ENCODE peak calls at places on chromosomes 5 and 9, in four cellular contexts. N, M, Y and C are unnamed samples.
A peak's percentile ranks its signal among the peaks of the same experiment; 100 is the strongest.

GRCh38 chr5:130964238-130965192 is 200.5 kb downstream of the HINT1 start:
- DNase-seq in N (peak; percentile 59), M (no peak), Y (no peak), C (no peak)

GRCh38 chr9:91039125-91039834 is 237.7 kb downstream of the SYK start:
- DNase-seq in N (no peak), Y (no peak), M (no peak), C (no peak)

GRCh38 chr5:128208436-128208835 is 124.9 kb downstream of the SLC12A2 start:
- DNase-seq in N (no peak), Y (no peak), M (no peak), C (no peak)

GRCh38 chr9:131982102-131982501 is 97.6 kb downstream of the MED27 start:
- DNase-seq in M (no peak), N (no peak), Y (no peak), C (no peak)

GRCh38 chr9:97889941-97890557 is 32.3 kb downstream of the TRMO start:
- DNase-seq in N (peak; percentile 41), Y (peak; percentile 44), M (peak; percentile 71), C (peak; percentile 51)

GRCh38 chr5:181187500-181188213 is 17.3 kb downstream of the TRIM7 start:
- DNase-seq in Y (no peak), N (peak; percentile 93), M (peak; percentile 59), C (peak; percentile 84)

GRCh38 chr9:4821994-4822544 is 29.3 kb downstream of the RCL1 start:
- DNase-seq in N (no peak), Y (no peak), M (no peak), C (no peak)

GRCh38 chr5:77224672-77225355 is 14.3 kb downstream of the PDE8B start:
- DNase-seq in N (peak; percentile 57), Y (no peak), M (no peak), C (no peak)

DNA sequence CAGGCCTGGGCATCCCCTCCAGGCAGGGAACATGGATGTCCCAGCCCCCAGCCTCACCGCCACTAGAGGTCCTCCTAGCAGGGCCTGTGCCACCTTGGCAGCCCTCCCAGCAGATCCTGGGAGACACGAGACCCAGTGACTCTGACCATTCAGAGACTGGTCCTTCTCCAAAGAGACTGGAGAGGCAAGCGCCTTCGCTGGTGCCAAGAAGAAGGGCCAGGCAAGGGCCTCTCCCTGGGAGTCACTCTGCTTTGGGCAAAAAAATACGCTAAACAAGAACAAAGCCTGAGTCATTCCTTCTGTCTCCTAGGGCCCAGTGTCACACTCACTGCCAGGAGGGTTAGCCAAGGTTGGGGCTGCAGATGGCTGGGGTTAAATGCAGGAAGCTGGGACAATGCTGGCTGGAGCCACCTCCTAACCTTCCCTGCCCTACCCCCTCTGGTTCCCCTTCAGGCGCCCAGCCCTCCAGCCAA is 35.3 kb upstream of the SMIM23 start:
- DNase-seq in M (peak; percentile 22), N (peak; percentile 42), Y (no peak), C (peak; percentile 25)
- TF ChIP-seq CTCF in M (peak; percentile 51), N (peak; percentile 48), Y (no peak), C (peak; percentile 26)

GRCh38 chr9:70580593-70581195 is 166.2 kb upstream of the KLF9 start:
- DNase-seq in M (peak; percentile 38), N (no peak), Y (no peak), C (no peak)

GRCh38 chr9:70581214-70581966 is 166.9 kb upstream of the KLF9 start:
- DNase-seq in M (no peak), Y (no peak), N (no peak), C (no peak)

GRCh38 chr9:70578720-70579119 is 164.3 kb upstream of the KLF9 start:
- DNase-seq in M (no peak), Y (no peak), N (no peak), C (peak; percentile 12)

GRCh38 chr9:70577671-70578070 is 163.2 kb upstream of the KLF9 start:
- DNase-seq in N (no peak), Y (no peak), M (no peak), C (no peak)

GRCh38 chr9:70579686-70580085 is 165.2 kb upstream of the KLF9 start:
- DNase-seq in Y (no peak), M (no peak), N (no peak), C (no peak)
- H3K4me3 ChIP-seq in Y (no peak overlapping the region), M (no peak overlapping the region), N (no peak overlapping the region), C (no peak overlapping the region)

GRCh38 chr5:116531117-116531516 is 43.5 kb downstream of the SEMA6A start:
- DNase-seq in Y (no peak), M (no peak), N (no peak), C (no peak)
- H3K27me3 ChIP-seq in Y (no peaks in the 10 kb centered on the region), M (no peaks in the 10 kb centered on the region), N (no peaks in the 10 kb centered on the region), C (no peaks in the 10 kb centered on the region)

GRCh38 chr5:26482076-26482816 is 556.1 kb downstream of the CDH9 start:
- DNase-seq in M (no peak), Y (no peak), N (peak; percentile 4), C (no peak)

GRCh38 chr5:26487553-26487952 is 550.8 kb downstream of the CDH9 start:
- DNase-seq in N (no peak), Y (no peak), M (no peak), C (no peak)

GRCh38 chr5:26486631-26487030 is 551.8 kb downstream of the CDH9 start:
- DNase-seq in Y (no peak), N (no peak), M (no peak), C (no peak)

GRCh38 chr5:26482817-26483375 is 555.5 kb downstream of the CDH9 start:
- DNase-seq in M (peak; percentile 75), N (peak; percentile 71), Y (no peak), C (peak; percentile 67)
- TF ChIP-seq CTCF in M (peak; percentile 85), N (peak; percentile 90), Y (no peak), C (peak; percentile 94)

GRCh38 chr5:37217976-37218375 is 31.2 kb downstream of the CPLANE1 start:
- DNase-seq in N (no peak), Y (no peak), M (no peak), C (no peak)
- H3K4me3 ChIP-seq in N (no peak overlapping the region), Y (no peak overlapping the region), M (no peak overlapping the region), C (no peak overlapping the region)

GRCh38 chr9:135300346-135301141 is 179.0 kb upstream of the PPP1R26 start:
- DNase-seq in Y (no peak), M (peak; percentile 64), N (no peak), C (no peak)
- H3K27me3 ChIP-seq in Y (no peaks in the 10 kb centered on the region), M (no peaks in the 10 kb centered on the region), N (peaks cover 80% of the 10 kb centered on the region), C (no peaks in the 10 kb centered on the region)

GRCh38 chr5:87924451-87924850 is 344.2 kb downstream of the TMEM161B start:
- DNase-seq in Y (no peak), N (peak; percentile 95), M (no peak), C (no peak)
- TF ChIP-seq CTCF in Y (no peak), N (peak; percentile 42), M (no peak), C (no peak)

GRCh38 chr5:73094415-73094814 is 26.0 kb upstream of the TMEM171 start:
- DNase-seq in Y (no peak), N (no peak), M (no peak), C (no peak)
- H3K4me3 ChIP-seq in Y (no peak overlapping the region), N (no peak overlapping the region), M (no peak overlapping the region), C (no peak overlapping the region)

GRCh38 chr5:169549453-169549852 is 34.1 kb upstream of the SPDL1 start:
- DNase-seq in Y (no peak), M (no peak), N (no peak), C (no peak)
- H3K27me3 ChIP-seq in Y (peaks cover 4% of the 10 kb centered on the region), M (peaks cover 52% of the 10 kb centered on the region), N (peaks cover 22% of the 10 kb centered on the region), C (no peaks in the 10 kb centered on the region)

GRCh38 chr9:129362287-129363098 is 184.4 kb upstream of the IER5L start:
- DNase-seq in Y (no peak), N (peak; percentile 56), M (peak; percentile 70), C (peak; percentile 72)
- TF ChIP-seq CTCF in Y (no peak), N (peak; percentile 32), M (peak; percentile 45), C (peak; percentile 48)